ENCODE peak calls at places on chromosomes 6 and 20, in five cellular contexts. One of them, this sample, is unnamed.

GRCh38 chr6:133240511-133241087 is 558 bp upstream of the EYA4 start:
- DNase-seq in effector memory CD8-positive, alpha-beta T cell: no peak
- DNase-seq in stimulated activated CD8-positive, alpha-beta memory T cell treated with anti-CD3 and anti-CD28 coated beads, Interleukin-7, amount 100 ng/mL, for 1 hour: no peak
- DNase-seq in A549: peak; percentile 82
- DNase-seq in body of pancreas: no peak
- DNase-seq in this sample: no peak

GRCh38 chr6:60695232-60695631 is 1590.8 kb downstream of the KHDRBS2 start:
- DNase-seq in stimulated activated CD8-positive, alpha-beta memory T cell treated with anti-CD3 and anti-CD28 coated beads, Interleukin-7, amount 100 ng/mL, for 1 hour: no peak
- DNase-seq in effector memory CD8-positive, alpha-beta T cell: no peak
- DNase-seq in body of pancreas: no peak
- DNase-seq in A549: no peak
- DNase-seq in this sample: no peak

GRCh38 chr6:69416739-69417138 is 380.1 kb downstream of the LMBRD1 start:
- DNase-seq in stimulated activated CD8-positive, alpha-beta memory T cell treated with anti-CD3 and anti-CD28 coated beads, Interleukin-7, amount 100 ng/mL, for 1 hour: no peak
- DNase-seq in effector memory CD8-positive, alpha-beta T cell: no peak
- DNase-seq in body of pancreas: no peak
- DNase-seq in A549: no peak
- DNase-seq in this sample: no peak

GRCh38 chr20:48162621-48163020 is 377.3 kb upstream of the SULF2 start:
- DNase-seq in body of pancreas: no peak
- DNase-seq in effector memory CD8-positive, alpha-beta T cell: no peak
- DNase-seq in stimulated activated CD8-positive, alpha-beta memory T cell treated with anti-CD3 and anti-CD28 coated beads, Interleukin-7, amount 100 ng/mL, for 1 hour: no peak
- DNase-seq in A549: no peak
- DNase-seq in this sample: no peak

GRCh38 chr20:34571753-34572152 is 13.2 kb downstream of the MAP1LC3A start:
- DNase-seq in effector memory CD8-positive, alpha-beta T cell: no peak
- DNase-seq in A549: no peak
- DNase-seq in stimulated activated CD8-positive, alpha-beta memory T cell treated with anti-CD3 and anti-CD28 coated beads, Interleukin-7, amount 100 ng/mL, for 1 hour: no peak
- DNase-seq in body of pancreas: no peak
- DNase-seq in this sample: no peak

GRCh38 chr6:145327497-145328055 is 407.7 kb downstream of the EPM2A start:
- DNase-seq in effector memory CD8-positive, alpha-beta T cell: no peak
- DNase-seq in stimulated activated CD8-positive, alpha-beta memory T cell treated with anti-CD3 and anti-CD28 coated beads, Interleukin-7, amount 100 ng/mL, for 1 hour: no peak
- DNase-seq in body of pancreas: no peak
- DNase-seq in A549: no peak
- DNase-seq in this sample: no peak

GRCh38 chr6:18269253-18269652 is 4.9 kb upstream of the DEK start:
- DNase-seq in A549: no peak
- DNase-seq in stimulated activated CD8-positive, alpha-beta memory T cell treated with anti-CD3 and anti-CD28 coated beads, Interleukin-7, amount 100 ng/mL, for 1 hour: no peak
- DNase-seq in effector memory CD8-positive, alpha-beta T cell: no peak
- DNase-seq in body of pancreas: no peak
- DNase-seq in this sample: no peak

GRCh38 chr6:125114248-125114858 is 39.2 kb upstream of the TPD52L1 start:
- DNase-seq in stimulated activated CD8-positive, alpha-beta memory T cell treated with anti-CD3 and anti-CD28 coated beads, Interleukin-7, amount 100 ng/mL, for 1 hour: peak; percentile 17
- DNase-seq in body of pancreas: peak; percentile 68
- DNase-seq in effector memory CD8-positive, alpha-beta T cell: peak; percentile 11
- DNase-seq in A549: peak; percentile 48
- DNase-seq in this sample: peak; percentile 69

GRCh38 chr6:7433211-7433610 is 43.6 kb downstream of the RIOK1 start:
- DNase-seq in body of pancreas: no peak
- DNase-seq in effector memory CD8-positive, alpha-beta T cell: no peak
- DNase-seq in stimulated activated CD8-positive, alpha-beta memory T cell treated with anti-CD3 and anti-CD28 coated beads, Interleukin-7, amount 100 ng/mL, for 1 hour: no peak
- DNase-seq in A549: no peak
- DNase-seq in this sample: no peak

GRCh38 chr6:6631526-6632276 is 43.2 kb downstream of the LY86 start:
- DNase-seq in body of pancreas: peak; percentile 29
- DNase-seq in A549: no peak
- DNase-seq in stimulated activated CD8-positive, alpha-beta memory T cell treated with anti-CD3 and anti-CD28 coated beads, Interleukin-7, amount 100 ng/mL, for 1 hour: no peak
- DNase-seq in effector memory CD8-positive, alpha-beta T cell: no peak
- DNase-seq in this sample: no peak

GRCh38 chr6:157552171-157552747 is 171.3 kb downstream of the ZDHHC14 start:
- DNase-seq in effector memory CD8-positive, alpha-beta T cell: no peak
- DNase-seq in stimulated activated CD8-positive, alpha-beta memory T cell treated with anti-CD3 and anti-CD28 coated beads, Interleukin-7, amount 100 ng/mL, for 1 hour: no peak
- DNase-seq in body of pancreas: no peak
- DNase-seq in A549: no peak
- DNase-seq in this sample: no peak

This sample was measured in endothelial cell of umbilical vein.